ENCODE peak calls at places on chromosomes 2 and 18, in ten cellular contexts. V is tibial artery; N is Jurkat, Clone E6-1; B is mesenchymal stem cell; K is mesendoderm; J is uterus; E is body of pancreas; Q is left lung; Y is tibial nerve; C is CD8-positive, alpha-beta T cell. U is an unnamed sample.

GRCh38 chr2:120508581-120509041 is 162.7 kb downstream of the INHBB start:
- DNase-seq in Q (no peak), K (no peak), V (peak), C (no peak), Y (no peak), J (no peak), B (no peak), E (no peak), N (no peak), U (no peak)

GRCh38 chr2:179263460-179264237 is 983 bp downstream of the SESTD1 start:
- DNase-seq in N (no peak), J (peak), K (peak), C (peak), Y (peak), B (peak), V (peak), Q (peak), E (peak), U (no peak)

GRCh38 chr2:73031725-73032701 is 39.5 kb downstream of the SFXN5 start:
- DNase-seq in J (no peak), E (peak), K (no peak), C (no peak), Q (no peak), N (no peak), B (no peak), V (no peak), Y (no peak), U (no peak)

GRCh38 chr2:186891219-186891621 is 42.2 kb upstream of the ZSWIM2 start:
- DNase-seq in Q (no peak), N (no peak), E (peak), K (no peak), B (peak), C (no peak), Y (no peak), J (no peak), V (no peak), U (no peak)

GRCh38 chr2:10614940-10615339 is 74.8 kb downstream of the NOL10 start:
- DNase-seq in B (peak), Q (no peak), Y (no peak), J (no peak), V (no peak), C (no peak), K (no peak), E (no peak), N (no peak), U (no peak)

GRCh38 chr2:133421516-133422324 is 146.5 kb downstream of the NCKAP5 start:
- DNase-seq in V (no peak), C (no peak), K (peak), E (peak), N (no peak), J (no peak), B (no peak), Y (no peak), Q (no peak), U (no peak)

GRCh38 chr2:216215991-216216390 is 106.8 kb downstream of the XRCC5 start:
- DNase-seq in C (no peak), Q (no peak), J (no peak), V (no peak), Y (no peak), N (peak), B (peak), E (peak), K (peak), U (no peak)

GRCh38 chr2:178306351-178307073 is 112.2 kb downstream of the OSBPL6 start:
- DNase-seq in J (peak), N (peak), Q (peak), B (peak), K (peak), C (peak), E (peak), V (no peak), Y (no peak), U (peak)

GRCh38 chr2:24339856-24340262 is 20.5 kb downstream of the ITSN2 start:
- DNase-seq in N (no peak), K (no peak), C (no peak), E (no peak), Q (no peak), Y (no peak), B (no peak), V (no peak), J (no peak), U (no peak)

GRCh38 chr2:193824474-193824873 is 1629.7 kb upstream of the TMEFF2 start:
- DNase-seq in J (no peak), Q (no peak), E (no peak), C (no peak), Y (no peak), B (no peak), N (no peak), K (no peak), V (no peak), U (no peak)

GRCh38 chr2:236558999-236559978 is 10.3 kb upstream of the ACKR3 start:
- DNase-seq in Y (no peak), V (no peak), Q (no peak), J (no peak), B (no peak), K (no peak), E (no peak), C (no peak), N (no peak), U (no peak)

GRCh38 chr2:234556848-234557573 is 60.1 kb upstream of the ARL4C start:
- DNase-seq in K (no peak), B (peak), J (no peak), N (no peak), V (no peak), Q (no peak), E (no peak), C (no peak), Y (no peak), U (no peak)

GRCh38 chr2:159045545-159046454 is 77.4 kb downstream of the TANC1 start:
- DNase-seq in K (no peak), V (no peak), J (no peak), N (no peak), Q (no peak), C (no peak), B (no peak), E (no peak), Y (no peak), U (no peak)

GRCh38 chr2:223465793-223466192 is 136.4 kb downstream of the SCG2 start:
- DNase-seq in E (peak), N (no peak), J (peak), Q (peak), Y (peak), B (peak), K (no peak), V (peak), C (no peak), U (no peak)

GRCh38 chr2:25368650-25369049 is 26.9 kb upstream of the DNMT3A start:
- DNase-seq in B (no peak), N (no peak), J (no peak), E (no peak), Q (no peak), C (no peak), Y (no peak), V (no peak), K (no peak), U (no peak)

GRCh38 chr2:195620499-195620898 is 36.5 kb upstream of the SLC39A10 start:
- DNase-seq in B (peak), J (no peak), E (no peak), Y (no peak), V (no peak), N (no peak), C (no peak), K (no peak), Q (no peak), U (no peak)

GRCh38 chr2:188974184-188974583 is at the start of gene COL3A1:
- DNase-seq in Y (no peak), K (no peak), E (no peak), B (peak), V (peak), C (no peak), Q (no peak), J (peak), N (no peak), U (no peak)

GRCh38 chr2:186780701-186781316 is 68.2 kb downstream of the ZSWIM2 start:
- DNase-seq in E (no peak), V (no peak), B (no peak), C (no peak), J (no peak), Y (no peak), N (no peak), Q (no peak), K (peak), U (no peak)

GRCh38 chr2:207275779-207276178 is 110.0 kb upstream of the KLF7 start:
- DNase-seq in Q (no peak), K (no peak), B (no peak), C (no peak), V (no peak), J (no peak), N (no peak), E (no peak), Y (no peak), U (no peak)
- H3K4me3 ChIP-seq in Q (no peak), K (no peak), B (no peak), C (no peak), V (no peak), J (no peak), N (no peak), E (no peak), Y (no peak), U (no peak)

DNA sequence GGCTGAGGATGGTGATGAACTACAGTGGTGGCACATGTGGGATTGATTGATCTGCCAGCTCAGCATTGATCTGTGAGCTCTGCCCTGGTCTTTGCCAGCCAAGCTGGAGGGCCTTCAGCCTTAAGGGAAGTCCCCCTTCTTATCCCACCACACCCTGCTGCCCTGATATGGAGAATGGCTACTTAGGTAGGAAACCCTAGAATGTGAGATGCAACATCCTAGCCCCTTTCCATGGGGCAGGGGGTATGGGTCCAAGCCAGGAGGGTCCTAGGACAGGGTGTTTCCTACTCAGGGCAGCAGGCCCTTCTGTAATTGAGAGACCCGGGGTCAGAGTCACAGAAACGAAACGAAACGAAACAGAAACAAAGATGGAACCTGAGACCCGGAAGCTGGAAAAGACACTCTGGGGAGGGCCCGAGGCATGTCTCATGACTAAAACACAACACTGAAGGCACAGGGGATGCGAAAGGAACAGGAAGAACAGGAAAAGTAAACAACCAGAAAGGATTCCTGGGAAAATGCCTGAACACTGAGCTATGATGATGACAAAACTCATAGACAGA is 16.9 kb upstream of the SULT1C2 start:
- DNase-seq in J (no peak), Y (peak), C (no peak), N (no peak), V (peak), Q (no peak), B (peak), K (no peak), E (no peak), U (no peak)
- H3K4me3 ChIP-seq in J (no peak), Y (peak), C (no peak), N (no peak), V (peak), Q (no peak), B (peak), K (no peak), E (no peak), U (no peak)

GRCh38 chr18:80147037-80147417 is 38.0 kb downstream of the ADNP2 start:
- DNase-seq in K (no peak), Y (no peak), N (no peak), Q (no peak), V (no peak), B (no peak), J (no peak), E (no peak), C (no peak), U (no peak)
- H3K4me3 ChIP-seq in K (no peak), Y (peak), N (no peak), Q (peak), V (peak), B (peak), J (peak), E (no peak), C (peak), U (peak)

GRCh38 chr2:217849576-217849975 is 153.2 kb downstream of the TNS1 start:
- DNase-seq in C (no peak), N (no peak), Q (no peak), J (no peak), K (no peak), V (no peak), B (no peak), Y (no peak), E (no peak), U (no peak)

GRCh38 chr2:217847552-217848350 is 155.0 kb downstream of the TNS1 start:
- DNase-seq in C (no peak), V (no peak), E (no peak), Y (no peak), Q (no peak), J (no peak), K (no peak), N (no peak), B (no peak), U (no peak)

GRCh38 chr2:217848351-217848957 is 154.3 kb downstream of the TNS1 start:
- DNase-seq in E (no peak), Y (no peak), K (no peak), N (no peak), C (no peak), B (no peak), J (no peak), V (no peak), Q (no peak), U (no peak)

GRCh38 chr2:217847106-217847505 is 155.7 kb downstream of the TNS1 start:
- DNase-seq in Q (no peak), V (no peak), J (no peak), Y (no peak), E (no peak), B (no peak), K (no peak), N (no peak), C (no peak), U (no peak)

DNA sequence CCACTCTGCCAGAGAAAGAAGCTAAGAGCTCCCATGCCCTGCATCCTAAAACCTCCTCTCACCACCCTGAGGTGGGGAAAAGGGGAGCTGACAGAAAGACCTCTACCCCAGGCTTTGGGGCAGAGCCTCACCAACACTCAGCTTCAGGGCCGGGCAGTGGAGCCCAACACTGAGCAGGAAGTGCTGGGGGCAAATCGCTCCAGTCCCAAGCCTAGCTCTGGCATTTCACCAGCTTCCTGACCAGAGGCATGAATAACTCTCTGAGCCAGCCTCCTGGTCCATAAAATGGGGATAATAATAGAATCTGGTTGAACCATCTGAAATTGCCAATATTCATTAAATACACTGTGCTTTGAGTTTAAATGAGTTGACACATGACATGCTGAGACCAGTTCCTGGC is 153.6 kb downstream of the TNS1 start:
- DNase-seq in Y (no peak), J (no peak), K (no peak), V (no peak), E (no peak), C (no peak), Q (no peak), N (no peak), B (no peak), U (no peak)
- H3K4me3 ChIP-seq in Y (no peak), J (no peak), K (no peak), V (no peak), E (no peak), C (no peak), Q (no peak), N (no peak), B (no peak), U (no peak)

GRCh38 chr18:3441290-3441689 is 8.7 kb upstream of the TGIF1 start:
- DNase-seq in J (no peak), C (peak), N (no peak), V (no peak), Q (no peak), E (peak), K (peak), Y (no peak), B (peak), U (peak)

GRCh38 chr18:3442894-3443293 is 7.1 kb upstream of the TGIF1 start:
- DNase-seq in C (no peak), B (no peak), Q (no peak), J (no peak), N (no peak), Y (no peak), K (peak), V (no peak), E (no peak), U (no peak)

GRCh38 chr18:3434685-3435084 is 15.3 kb upstream of the TGIF1 start:
- DNase-seq in E (no peak), V (no peak), J (no peak), B (no peak), K (no peak), N (no peak), Q (no peak), Y (no peak), C (no peak), U (no peak)

GRCh38 chr18:3444954-3445353 is 5.0 kb upstream of the TGIF1 start:
- DNase-seq in C (no peak), V (no peak), N (no peak), Y (no peak), Q (no peak), B (no peak), K (peak), E (no peak), J (no peak), U (no peak)

GRCh38 chr18:3440340-3440739 is 9.6 kb upstream of the TGIF1 start:
- DNase-seq in Q (no peak), Y (no peak), E (no peak), N (no peak), C (no peak), K (no peak), V (no peak), B (no peak), J (no peak), U (no peak)
- H3K4me3 ChIP-seq in Q (no peak), Y (no peak), E (no peak), N (no peak), C (no peak), K (no peak), V (no peak), B (no peak), J (no peak), U (no peak)

U was measured in naive thymus-derived CD4-positive, alpha-beta T cell.